ENCODE peak calls at places on chromosomes 7 and 10, in eight cellular contexts. U is CD4-positive, alpha-beta T cell; A is GM06990; R is GM20000; I is MM.1S; F is H9; C is left ventricle myocardium inferior; J is uterus. Y is an unnamed sample.

GRCh38 chr7:102872460-102872859 is 40.3 kb upstream of the LRRC17 start:
- DNase-seq in U (no peak), A (no peak), R (no peak), I (no peak), F (no peak), C (no peak), J (no peak), Y (no peak)

GRCh38 chr7:149216402-149216801 is 21.1 kb downstream of the ZNF282 start:
- DNase-seq in U (no peak), A (no peak), R (no peak), I (no peak), F (no peak), C (no peak), J (no peak), Y (no peak)

GRCh38 chr10:90193240-90193985 is 492.0 kb downstream of the KIF20B start:
- DNase-seq in U (no peak), A (no peak), R (no peak), I (no peak), F (no peak), C (no peak), J (no peak), Y (no peak)

GRCh38 chr10:20709708-20710107 is 187.4 kb downstream of the NEBL start:
- DNase-seq in U (no peak), A (no peak), R (no peak), I (no peak), F (no peak), C (no peak), J (no peak), Y (no peak)

GRCh38 chr10:33201056-33201780 is 133.2 kb downstream of the NRP1 start:
- DNase-seq in U (no peak), A (no peak), R (no peak), I (no peak), F (no peak), C (no peak), J (no peak), Y (no peak)

GRCh38 chr10:37754538-37755323 is 102.7 kb downstream of the ZNF248 start:
- DNase-seq in U (no peak), A (no peak), R (peak), I (peak), F (no peak), C (no peak), J (no peak), Y (no peak)

GRCh38 chr10:110303681-110304080 is 1.0 kb downstream of the SMNDC1 start:
- DNase-seq in U (no peak), A (no peak), R (no peak), I (no peak), F (no peak), C (no peak), J (no peak), Y (no peak)

GRCh38 chr7:92489634-92490033 is 11.9 kb upstream of the ERVW-1 start:
- DNase-seq in U (no peak), A (no peak), R (no peak), I (no peak), F (no peak), C (no peak), J (no peak), Y (no peak)

GRCh38 chr10:76491216-76491615 is 1059.8 kb downstream of the LRMDA start:
- DNase-seq in U (no peak), A (no peak), R (no peak), I (no peak), F (no peak), C (no peak), J (no peak), Y (no peak)

GRCh38 chr10:28054211-28054888 is 55.5 kb upstream of the ODAD2 start:
- DNase-seq in U (no peak), A (no peak), R (no peak), I (no peak), F (no peak), C (no peak), J (peak), Y (no peak)

GRCh38 chr10:72370201-72370722 is 15.5 kb upstream of the DNAJB12 start:
- DNase-seq in U (no peak), A (no peak), R (no peak), I (no peak), F (no peak), C (no peak), J (no peak), Y (no peak)

GRCh38 chr10:24440817-24441790 is 232.2 kb downstream of the KIAA1217 start:
- DNase-seq in U (no peak), A (no peak), R (no peak), I (no peak), F (no peak), C (no peak), J (no peak), Y (no peak)

GRCh38 chr7:129607471-129608120 is 3.9 kb upstream of the NRF1 start:
- DNase-seq in U (peak), A (no peak), R (peak), I (peak), F (peak), C (no peak), J (no peak), Y (peak)

GRCh38 chr7:135795846-135796570 is 47.4 kb upstream of the FAM180A start:
- DNase-seq in U (no peak), A (no peak), R (no peak), I (no peak), F (no peak), C (no peak), J (no peak), Y (no peak)

GRCh38 chr10:126878594-126878993 is 26.6 kb upstream of the DOCK1 start:
- DNase-seq in U (no peak), A (no peak), R (no peak), I (no peak), F (no peak), C (no peak), J (no peak), Y (no peak)

GRCh38 chr10:11757452-11757819 is 15.3 kb downstream of the ECHDC3 start:
- DNase-seq in U (no peak), A (no peak), R (no peak), I (no peak), F (no peak), C (peak), J (peak), Y (no peak)

GRCh38 chr7:47535033-47535703 is 46.7 kb downstream of the TNS3 start:
- DNase-seq in U (no peak), A (no peak), R (no peak), I (no peak), F (no peak), C (no peak), J (no peak), Y (no peak)

GRCh38 chr7:151736403-151736909 is 140.5 kb downstream of the PRKAG2 start:
- DNase-seq in U (no peak), A (no peak), R (no peak), I (no peak), F (no peak), C (peak), J (peak), Y (no peak)

GRCh38 chr10:18140957-18141888 is 999 bp downstream of the CACNB2 start:
- DNase-seq in U (no peak), A (peak), R (peak), I (no peak), F (peak), C (no peak), J (peak), Y (peak)

GRCh38 chr10:79101560-79101971 is 32.8 kb downstream of the ZMIZ1 start:
- DNase-seq in U (no peak), A (no peak), R (no peak), I (no peak), F (no peak), C (no peak), J (no peak), Y (no peak)

GRCh38 chr7:157829491-157829890 is 492.7 kb downstream of the DNAJB6 start:
- DNase-seq in U (no peak), A (no peak), R (no peak), I (no peak), F (no peak), C (no peak), J (no peak), Y (no peak)

GRCh38 chr7:64884913-64885370 is 18.1 kb upstream of the ZNF273 start:
- DNase-seq in U (no peak), A (no peak), R (no peak), I (no peak), F (peak), C (no peak), J (no peak), Y (no peak)

GRCh38 chr7:99822731-99823718 is 4.8 kb upstream of the CYP3A43 start:
- DNase-seq in U (no peak), A (no peak), R (no peak), I (no peak), F (no peak), C (no peak), J (no peak), Y (no peak)

GRCh38 chr10:121774404-121774803 is 153.4 kb downstream of the ATE1 start:
- DNase-seq in U (no peak), A (no peak), R (no peak), I (no peak), F (no peak), C (no peak), J (no peak), Y (no peak)

GRCh38 chr7:134995239-134996096 is 9.2 kb downstream of the AGBL3 start:
- DNase-seq in U (no peak), A (peak), R (peak), I (peak), F (no peak), C (no peak), J (no peak), Y (peak)

GRCh38 chr10:79457256-79457785 is 11.9 kb upstream of the ZCCHC24 start:
- DNase-seq in U (no peak), A (no peak), R (no peak), I (no peak), F (no peak), C (no peak), J (no peak), Y (no peak)

GRCh38 chr7:148963583-148964509 is 64.5 kb downstream of the PDIA4 start:
- DNase-seq in U (no peak), A (no peak), R (no peak), I (no peak), F (no peak), C (no peak), J (no peak), Y (no peak)

GRCh38 chr10:69802424-69803161 is 887 bp downstream of the COL13A1 start:
- DNase-seq in U (no peak), A (no peak), R (peak), I (no peak), F (peak), C (peak), J (peak), Y (no peak)

GRCh38 chr10:29501692-29502091 is 133.1 kb downstream of the SVIL start:
- DNase-seq in U (no peak), A (no peak), R (no peak), I (no peak), F (no peak), C (no peak), J (no peak), Y (no peak)

GRCh38 chr10:21499580-21499909 is 25.9 kb downstream of the SKIDA1 start:
- DNase-seq in U (no peak), A (no peak), R (no peak), I (no peak), F (no peak), C (no peak), J (no peak), Y (no peak)

GRCh38 chr10:99595770-99596465 is 24.3 kb downstream of the SLC25A28 start:
- DNase-seq in U (no peak), A (no peak), R (no peak), I (no peak), F (peak), C (no peak), J (no peak), Y (no peak)

GRCh38 chr10:112732277-112732891 is 217.7 kb upstream of the TCF7L2 start:
- DNase-seq in U (no peak), A (no peak), R (no peak), I (no peak), F (no peak), C (no peak), J (no peak), Y (no peak)

GRCh38 chr7:116495737-116496136 is 3.8 kb upstream of the CAV2 start:
- DNase-seq in U (no peak), A (no peak), R (no peak), I (no peak), F (no peak), C (no peak), J (no peak), Y (no peak)

GRCh38 chr7:142519077-142519789 is 230.0 kb upstream of the PRSS1 start:
- DNase-seq in U (no peak), A (no peak), R (no peak), I (peak), F (no peak), C (no peak), J (no peak), Y (no peak)
- TF ChIP-seq CTCF in U (no peak), A (no peak), R (no peak), I (peak), F (peak), C (no peak), J (no peak), Y (no peak)

GRCh38 chr7:16115374-16115773 is 306.0 kb downstream of the CRPPA start:
- DNase-seq in U (no peak), A (no peak), R (no peak), I (no peak), F (no peak), C (no peak), J (no peak), Y (no peak)

GRCh38 chr7:16114071-16114470 is 307.3 kb downstream of the CRPPA start:
- DNase-seq in U (no peak), A (no peak), R (no peak), I (peak), F (no peak), C (no peak), J (no peak), Y (no peak)

GRCh38 chr7:16113058-16113457 is 308.3 kb downstream of the CRPPA start:
- DNase-seq in U (no peak), A (no peak), R (no peak), I (no peak), F (no peak), C (no peak), J (no peak), Y (no peak)

DNA sequence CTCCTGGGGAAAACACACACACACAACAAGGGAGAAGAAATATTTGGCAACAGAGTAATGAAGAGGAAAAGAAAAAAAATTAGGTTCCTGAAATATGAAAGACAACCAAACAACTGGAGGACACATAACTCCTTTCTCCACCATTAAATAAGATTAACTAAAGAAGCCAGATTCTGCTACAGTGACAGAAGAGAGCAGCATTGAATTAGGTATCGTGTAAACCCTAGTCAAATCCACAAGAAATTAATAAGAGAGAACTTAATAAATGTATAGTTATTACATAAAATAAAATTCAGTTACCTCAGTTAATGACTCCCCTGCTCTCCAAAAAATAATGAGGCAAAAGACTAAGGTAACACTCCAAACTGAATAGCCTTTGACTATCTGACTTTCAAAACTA is 306.7 kb downstream of the CRPPA start:
- DNase-seq in U (no peak), A (no peak), R (no peak), I (peak), F (no peak), C (no peak), J (no peak), Y (no peak)
- TF ChIP-seq CTCF in U (no peak), A (peak), R (no peak), I (peak), F (peak), C (peak), J (no peak), Y (no peak)

GRCh38 chr10:116654816-116655215 is 34.1 kb downstream of the PNLIPRP2 start:
- DNase-seq in U (no peak), A (no peak), R (no peak), I (no peak), F (peak), C (no peak), J (no peak), Y (no peak)
- TF ChIP-seq CTCF in U (no peak), A (peak), R (no peak), I (peak), F (peak), C (no peak), J (no peak), Y (no peak)

DNA sequence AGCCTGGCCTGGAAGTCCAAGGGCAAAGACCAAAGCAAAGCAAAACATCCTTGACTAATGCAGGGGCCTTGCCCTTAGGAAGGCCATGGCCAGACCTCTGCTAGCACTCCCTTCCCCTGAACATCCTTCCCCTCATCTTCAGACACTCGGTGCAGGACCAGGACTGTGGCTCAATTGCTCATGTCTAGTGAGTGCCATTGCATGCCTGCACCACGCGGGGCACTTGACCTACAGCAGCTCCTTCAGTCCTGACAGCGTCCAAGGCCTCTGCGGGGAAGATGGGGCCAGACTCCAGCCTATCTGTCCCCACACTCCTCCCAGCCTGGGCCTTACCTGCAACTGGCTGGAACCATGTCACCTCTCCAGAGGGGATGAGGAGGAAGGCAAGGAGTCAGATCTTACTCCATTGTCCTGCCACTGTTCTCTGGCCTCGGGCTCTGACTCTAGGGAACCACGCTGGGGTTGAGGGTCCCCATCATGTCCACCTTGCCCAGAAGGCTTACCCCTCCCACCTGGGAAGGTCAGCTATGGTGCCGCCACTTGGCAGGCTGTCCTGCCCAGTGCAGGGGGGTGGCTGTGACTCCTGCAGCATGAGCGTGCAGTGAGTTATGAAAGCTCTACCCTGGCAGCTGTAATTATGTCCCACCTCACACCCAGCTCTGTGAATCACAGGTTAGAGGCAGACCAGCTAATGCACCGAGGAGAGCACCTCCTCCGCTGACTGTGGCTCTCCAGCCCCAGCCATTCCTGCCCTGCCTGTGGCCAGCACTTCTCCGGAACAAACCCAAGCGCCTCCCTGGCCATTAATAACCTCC is 16.1 kb downstream of the DRGX start:
- DNase-seq in U (no peak), A (no peak), R (no peak), I (no peak), F (peak), C (no peak), J (no peak), Y (no peak)
- TF ChIP-seq CTCF in U (no peak), A (peak), R (peak), I (peak), F (peak), C (peak), J (no peak), Y (no peak)

GRCh38 chr7:105057472-105057871 is 43.5 kb downstream of the KMT2E start:
- DNase-seq in U (no peak), A (no peak), R (no peak), I (no peak), F (no peak), C (no peak), J (no peak), Y (no peak)
- TF ChIP-seq CTCF in U (no peak), A (no peak), R (no peak), I (no peak), F (no peak), C (no peak), J (no peak), Y (no peak)

DNA sequence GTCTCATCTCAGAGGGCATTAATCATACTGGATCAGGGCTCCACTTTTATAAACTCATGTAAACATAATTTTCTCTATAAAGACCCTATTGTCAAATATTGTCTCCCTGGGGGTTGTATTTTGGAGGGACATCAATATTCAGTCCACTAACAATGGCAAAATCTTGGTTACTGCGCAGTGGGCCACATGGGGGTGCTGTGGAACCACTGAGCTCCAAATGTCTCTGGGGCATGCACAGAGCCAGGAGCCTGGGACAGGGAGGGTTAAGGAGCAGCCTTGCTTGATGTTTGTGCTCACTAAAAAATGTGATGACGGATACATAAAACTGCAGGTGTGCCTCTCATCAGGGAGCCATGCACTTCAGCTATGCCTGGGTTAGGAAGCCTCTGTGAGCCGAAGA is 62.1 kb upstream of the PRSS58 start:
- DNase-seq in U (peak), A (no peak), R (no peak), I (peak), F (peak), C (no peak), J (no peak), Y (no peak)
- TF ChIP-seq CTCF in U (peak), A (peak), R (peak), I (peak), F (peak), C (no peak), J (no peak), Y (peak)